ENCODE peak calls at places on chromosomes 6 and 20, in ten cellular contexts. One of them, this sample, is unnamed.

GRCh38 chr6:36594816-36595167 is 630 bp downstream of the SRSF3 start:
- DNase-seq in retinal pigment epithelial cell: no peak
- DNase-seq in T-helper 9 cell: no peak
- DNase-seq in ovary: peak
- DNase-seq in tibial nerve: no peak
- DNase-seq in NCI-H1105: no peak
- DNase-seq in RWPE1: no peak
- DNase-seq in HuH-7.5: no peak
- DNase-seq in stimulated activated CD4-positive, alpha-beta T cell treated with anti-CD3 and anti-CD28 coated beads, Interleukin-12 subunit alpha, Interleukin-12 subunit beta, amount 100 ng/mL, for 4 hours: no peak
- DNase-seq in mucosa of gallbladder: no peak
- DNase-seq in this sample: no peak

GRCh38 chr6:44942201-44942600 is 385.9 kb upstream of the RUNX2 start:
- DNase-seq in stimulated activated CD4-positive, alpha-beta T cell treated with anti-CD3 and anti-CD28 coated beads, Interleukin-12 subunit alpha, Interleukin-12 subunit beta, amount 100 ng/mL, for 4 hours: no peak
- DNase-seq in HuH-7.5: no peak
- DNase-seq in tibial nerve: no peak
- DNase-seq in T-helper 9 cell: no peak
- DNase-seq in RWPE1: peak
- DNase-seq in mucosa of gallbladder: no peak
- DNase-seq in NCI-H1105: no peak
- DNase-seq in ovary: no peak
- DNase-seq in retinal pigment epithelial cell: no peak
- DNase-seq in this sample: no peak

GRCh38 chr20:58567437-58567836 is 52.2 kb upstream of the APCDD1L start:
- DNase-seq in retinal pigment epithelial cell: no peak
- DNase-seq in mucosa of gallbladder: no peak
- DNase-seq in RWPE1: no peak
- DNase-seq in HuH-7.5: no peak
- DNase-seq in tibial nerve: no peak
- DNase-seq in T-helper 9 cell: no peak
- DNase-seq in ovary: no peak
- DNase-seq in stimulated activated CD4-positive, alpha-beta T cell treated with anti-CD3 and anti-CD28 coated beads, Interleukin-12 subunit alpha, Interleukin-12 subunit beta, amount 100 ng/mL, for 4 hours: no peak
- DNase-seq in NCI-H1105: no peak
- DNase-seq in this sample: no peak

GRCh38 chr6:7138921-7139358 is 31.2 kb downstream of the RREB1 start:
- DNase-seq in mucosa of gallbladder: peak
- DNase-seq in tibial nerve: no peak
- DNase-seq in HuH-7.5: peak
- DNase-seq in RWPE1: peak
- DNase-seq in ovary: no peak
- DNase-seq in retinal pigment epithelial cell: no peak
- DNase-seq in T-helper 9 cell: no peak
- DNase-seq in NCI-H1105: peak
- DNase-seq in stimulated activated CD4-positive, alpha-beta T cell treated with anti-CD3 and anti-CD28 coated beads, Interleukin-12 subunit alpha, Interleukin-12 subunit beta, amount 100 ng/mL, for 4 hours: no peak
- DNase-seq in this sample: no peak

GRCh38 chr6:43455034-43455747 is at the start of gene DLK2:
- DNase-seq in stimulated activated CD4-positive, alpha-beta T cell treated with anti-CD3 and anti-CD28 coated beads, Interleukin-12 subunit alpha, Interleukin-12 subunit beta, amount 100 ng/mL, for 4 hours: peak
- DNase-seq in NCI-H1105: peak
- DNase-seq in tibial nerve: no peak
- DNase-seq in RWPE1: peak
- DNase-seq in retinal pigment epithelial cell: no peak
- DNase-seq in ovary: no peak
- DNase-seq in HuH-7.5: peak
- DNase-seq in T-helper 9 cell: peak
- DNase-seq in mucosa of gallbladder: no peak
- DNase-seq in this sample: no peak

GRCh38 chr6:17013701-17014100 is 88.1 kb upstream of the STMND1 start:
- DNase-seq in ovary: no peak
- DNase-seq in T-helper 9 cell: no peak
- DNase-seq in RWPE1: peak
- DNase-seq in retinal pigment epithelial cell: peak
- DNase-seq in tibial nerve: no peak
- DNase-seq in HuH-7.5: no peak
- DNase-seq in mucosa of gallbladder: no peak
- DNase-seq in NCI-H1105: no peak
- DNase-seq in stimulated activated CD4-positive, alpha-beta T cell treated with anti-CD3 and anti-CD28 coated beads, Interleukin-12 subunit alpha, Interleukin-12 subunit beta, amount 100 ng/mL, for 4 hours: no peak
- DNase-seq in this sample: no peak

GRCh38 chr20:54199721-54200176 is 8.1 kb upstream of the PFDN4 start:
- DNase-seq in T-helper 9 cell: peak
- DNase-seq in ovary: peak
- DNase-seq in NCI-H1105: peak
- DNase-seq in retinal pigment epithelial cell: no peak
- DNase-seq in tibial nerve: peak
- DNase-seq in stimulated activated CD4-positive, alpha-beta T cell treated with anti-CD3 and anti-CD28 coated beads, Interleukin-12 subunit alpha, Interleukin-12 subunit beta, amount 100 ng/mL, for 4 hours: peak
- DNase-seq in RWPE1: peak
- DNase-seq in HuH-7.5: peak
- DNase-seq in mucosa of gallbladder: peak
- DNase-seq in this sample: peak

GRCh38 chr20:10637563-10637962 is 36.2 kb downstream of the JAG1 start:
- DNase-seq in tibial nerve: no peak
- DNase-seq in T-helper 9 cell: no peak
- DNase-seq in mucosa of gallbladder: no peak
- DNase-seq in RWPE1: no peak
- DNase-seq in ovary: no peak
- DNase-seq in retinal pigment epithelial cell: no peak
- DNase-seq in stimulated activated CD4-positive, alpha-beta T cell treated with anti-CD3 and anti-CD28 coated beads, Interleukin-12 subunit alpha, Interleukin-12 subunit beta, amount 100 ng/mL, for 4 hours: no peak
- DNase-seq in HuH-7.5: no peak
- DNase-seq in NCI-H1105: no peak
- DNase-seq in this sample: no peak

GRCh38 chr20:24588725-24589340 is 119.4 kb downstream of the SYNDIG1 start:
- DNase-seq in HuH-7.5: no peak
- DNase-seq in RWPE1: no peak
- DNase-seq in mucosa of gallbladder: no peak
- DNase-seq in NCI-H1105: no peak
- DNase-seq in tibial nerve: no peak
- DNase-seq in stimulated activated CD4-positive, alpha-beta T cell treated with anti-CD3 and anti-CD28 coated beads, Interleukin-12 subunit alpha, Interleukin-12 subunit beta, amount 100 ng/mL, for 4 hours: no peak
- DNase-seq in retinal pigment epithelial cell: no peak
- DNase-seq in T-helper 9 cell: no peak
- DNase-seq in ovary: no peak
- DNase-seq in this sample: no peak

This sample was measured in ureter.